ENCODE peak calls at places on chromosome 3, in seven cellular contexts. O is body of pancreas; K is HEK293T; S is activated T-cell treated with anti-CD3 and anti-CD28 coated beads, Interleukin-2, amount 50 U/mL, for 72 hours; V is HTR-8/SVneo; D is heart right ventricle; X is AG10803. Y is an unnamed sample.

GRCh38 chr3:60594025-60594424 is 657.2 kb downstream of the FHIT start:
- DNase-seq in X (peak), K (no peak), S (no peak), D (peak), V (no peak), O (peak), Y (no peak)

GRCh38 chr3:120450261-120450913 is 405 bp downstream of the FSTL1 start:
- DNase-seq in O (peak), D (peak), X (no peak), S (peak), K (peak), V (no peak), Y (no peak)

GRCh38 chr3:187743195-187744141 is 1.8 kb downstream of the BCL6 start:
- DNase-seq in S (peak), O (peak), K (no peak), V (no peak), D (peak), X (peak), Y (no peak)

GRCh38 chr3:54126551-54126950 is 4.2 kb downstream of the CACNA2D3 start:
- DNase-seq in K (no peak), X (no peak), S (no peak), O (no peak), D (no peak), V (no peak), Y (no peak)

GRCh38 chr3:14864131-14864530 is 45.4 kb downstream of the FGD5 start:
- DNase-seq in D (no peak), O (no peak), S (no peak), K (no peak), V (no peak), X (no peak), Y (no peak)

GRCh38 chr3:324423-324822 is 127.9 kb downstream of the CHL1 start:
- DNase-seq in V (no peak), X (no peak), S (no peak), O (no peak), D (no peak), K (no peak), Y (no peak)

GRCh38 chr3:72346526-72346926 is 501.7 kb downstream of the SHQ1 start:
- DNase-seq in X (peak), O (no peak), S (no peak), D (no peak), V (peak), K (no peak), Y (no peak)

GRCh38 chr3:46667657-46668056 is 25.8 kb downstream of the ALS2CL start:
- DNase-seq in X (no peak), K (no peak), O (no peak), V (no peak), S (no peak), D (no peak), Y (no peak)

GRCh38 chr3:38151667-38152265 is 13.3 kb downstream of the MYD88 start:
- DNase-seq in S (no peak), D (no peak), K (no peak), V (no peak), X (no peak), O (no peak), Y (no peak)

GRCh38 chr3:9553949-9554513 is 409 bp upstream of the LHFPL4 start:
- DNase-seq in S (no peak), X (no peak), K (no peak), O (no peak), D (no peak), V (no peak), Y (no peak)

GRCh38 chr3:37096972-37097371 is 77.4 kb downstream of the LRRFIP2 start:
- DNase-seq in D (no peak), K (no peak), V (no peak), X (no peak), S (no peak), O (no peak), Y (no peak)